ENCODE peak calls at places on chromosomes 3 and 15, in nine cellular contexts. One of them, this sample, is unnamed.

GRCh38 chr15:79049416-79049815 is 41.2 kb downstream of the RASGRF1 start:
- DNase-seq in CD4-positive, alpha-beta memory T cell: no peak
- DNase-seq in right lobe of liver: no peak
- DNase-seq in keratinocyte: no peak
- DNase-seq in effector memory CD4-positive, alpha-beta T cell: no peak
- DNase-seq in heart right ventricle: no peak
- DNase-seq in endodermal cell: no peak
- DNase-seq in H9: no peak
- DNase-seq in neural progenitor cell: no peak
- DNase-seq in this sample: no peak

GRCh38 chr3:53045107-53045783 is 628 bp downstream of the SFMBT1 start:
- DNase-seq in CD4-positive, alpha-beta memory T cell: peak; percentile 78
- DNase-seq in right lobe of liver: peak; percentile 81
- DNase-seq in keratinocyte: no peak
- DNase-seq in effector memory CD4-positive, alpha-beta T cell: peak; percentile 50
- DNase-seq in heart right ventricle: peak; percentile 73
- DNase-seq in endodermal cell: no peak
- DNase-seq in H9: no peak
- DNase-seq in neural progenitor cell: peak; percentile 87
- DNase-seq in this sample: no peak

GRCh38 chr3:14474363-14475081 is 65.6 kb downstream of the GRIP2 start:
- DNase-seq in CD4-positive, alpha-beta memory T cell: no peak
- DNase-seq in right lobe of liver: no peak
- DNase-seq in keratinocyte: no peak
- DNase-seq in effector memory CD4-positive, alpha-beta T cell: no peak
- DNase-seq in heart right ventricle: no peak
- DNase-seq in endodermal cell: no peak
- DNase-seq in H9: no peak
- DNase-seq in neural progenitor cell: no peak
- DNase-seq in this sample: no peak

GRCh38 chr15:32822739-32823138 is 104.9 kb downstream of the GREM1 start:
- DNase-seq in CD4-positive, alpha-beta memory T cell: no peak
- DNase-seq in right lobe of liver: no peak
- DNase-seq in keratinocyte: no peak
- DNase-seq in effector memory CD4-positive, alpha-beta T cell: no peak
- DNase-seq in heart right ventricle: no peak
- DNase-seq in endodermal cell: no peak
- DNase-seq in H9: no peak
- DNase-seq in neural progenitor cell: no peak
- DNase-seq in this sample: no peak

GRCh38 chr15:77487479-77487861 is 66.8 kb downstream of the HMG20A start:
- DNase-seq in CD4-positive, alpha-beta memory T cell: no peak
- DNase-seq in right lobe of liver: no peak
- DNase-seq in keratinocyte: no peak
- DNase-seq in effector memory CD4-positive, alpha-beta T cell: no peak
- DNase-seq in heart right ventricle: no peak
- DNase-seq in endodermal cell: no peak
- DNase-seq in H9: no peak
- DNase-seq in neural progenitor cell: no peak
- DNase-seq in this sample: no peak

GRCh38 chr15:52870015-52870414 is 79.9 kb upstream of the ONECUT1 start:
- DNase-seq in CD4-positive, alpha-beta memory T cell: no peak
- DNase-seq in right lobe of liver: no peak
- DNase-seq in keratinocyte: no peak
- DNase-seq in effector memory CD4-positive, alpha-beta T cell: no peak
- DNase-seq in heart right ventricle: no peak
- DNase-seq in endodermal cell: peak; percentile 7
- DNase-seq in H9: no peak
- DNase-seq in neural progenitor cell: no peak
- DNase-seq in this sample: no peak

GRCh38 chr3:143352850-143353550 is 233.4 kb downstream of the CHST2 start:
- DNase-seq in CD4-positive, alpha-beta memory T cell: no peak
- DNase-seq in right lobe of liver: no peak
- DNase-seq in keratinocyte: no peak
- DNase-seq in effector memory CD4-positive, alpha-beta T cell: no peak
- DNase-seq in heart right ventricle: no peak
- DNase-seq in endodermal cell: peak; percentile 77
- DNase-seq in H9: no peak
- DNase-seq in neural progenitor cell: peak; percentile 14
- DNase-seq in this sample: no peak

GRCh38 chr15:32998182-32998581 is 196.3 kb downstream of the FMN1 start:
- DNase-seq in CD4-positive, alpha-beta memory T cell: no peak
- DNase-seq in right lobe of liver: no peak
- DNase-seq in keratinocyte: no peak
- DNase-seq in effector memory CD4-positive, alpha-beta T cell: no peak
- DNase-seq in heart right ventricle: no peak
- DNase-seq in endodermal cell: no peak
- DNase-seq in H9: no peak
- DNase-seq in neural progenitor cell: no peak
- DNase-seq in this sample: no peak

GRCh38 chr3:72523409-72524172 is 324.7 kb downstream of the SHQ1 start:
- DNase-seq in CD4-positive, alpha-beta memory T cell: no peak
- DNase-seq in right lobe of liver: no peak
- DNase-seq in keratinocyte: no peak
- DNase-seq in effector memory CD4-positive, alpha-beta T cell: no peak
- DNase-seq in heart right ventricle: peak; percentile 14
- DNase-seq in endodermal cell: no peak
- DNase-seq in H9: no peak
- DNase-seq in neural progenitor cell: no peak
- DNase-seq in this sample: no peak

GRCh38 chr15:43106486-43106829 is 620 bp upstream of the UBR1 start:
- DNase-seq in CD4-positive, alpha-beta memory T cell: no peak
- DNase-seq in right lobe of liver: no peak
- DNase-seq in keratinocyte: no peak
- DNase-seq in effector memory CD4-positive, alpha-beta T cell: no peak
- DNase-seq in heart right ventricle: no peak
- DNase-seq in endodermal cell: no peak
- DNase-seq in H9: no peak
- DNase-seq in neural progenitor cell: no peak
- DNase-seq in this sample: no peak

GRCh38 chr15:43105778-43106485 is at the start of gene UBR1:
- DNase-seq in CD4-positive, alpha-beta memory T cell: peak; percentile 90
- DNase-seq in right lobe of liver: peak; percentile 91
- DNase-seq in keratinocyte: peak; percentile 59
- DNase-seq in effector memory CD4-positive, alpha-beta T cell: peak; percentile 80
- DNase-seq in heart right ventricle: peak; percentile 89
- DNase-seq in endodermal cell: peak; percentile 95
- DNase-seq in H9: peak; percentile 95
- DNase-seq in neural progenitor cell: peak; percentile 96
- DNase-seq in this sample: no peak

GRCh38 chr15:43103939-43104338 is 1.9 kb downstream of the UBR1 start:
- DNase-seq in CD4-positive, alpha-beta memory T cell: no peak
- DNase-seq in right lobe of liver: no peak
- DNase-seq in keratinocyte: no peak
- DNase-seq in effector memory CD4-positive, alpha-beta T cell: no peak
- DNase-seq in heart right ventricle: no peak
- DNase-seq in endodermal cell: no peak
- DNase-seq in H9: no peak
- DNase-seq in neural progenitor cell: no peak
- DNase-seq in this sample: no peak

GRCh38 chr15:43104426-43104825 is 1.4 kb downstream of the UBR1 start:
- DNase-seq in CD4-positive, alpha-beta memory T cell: no peak
- DNase-seq in right lobe of liver: no peak
- DNase-seq in keratinocyte: no peak
- DNase-seq in effector memory CD4-positive, alpha-beta T cell: no peak
- DNase-seq in heart right ventricle: no peak
- DNase-seq in endodermal cell: no peak
- DNase-seq in H9: no peak
- DNase-seq in neural progenitor cell: peak; percentile 6
- DNase-seq in this sample: no peak

DNA sequence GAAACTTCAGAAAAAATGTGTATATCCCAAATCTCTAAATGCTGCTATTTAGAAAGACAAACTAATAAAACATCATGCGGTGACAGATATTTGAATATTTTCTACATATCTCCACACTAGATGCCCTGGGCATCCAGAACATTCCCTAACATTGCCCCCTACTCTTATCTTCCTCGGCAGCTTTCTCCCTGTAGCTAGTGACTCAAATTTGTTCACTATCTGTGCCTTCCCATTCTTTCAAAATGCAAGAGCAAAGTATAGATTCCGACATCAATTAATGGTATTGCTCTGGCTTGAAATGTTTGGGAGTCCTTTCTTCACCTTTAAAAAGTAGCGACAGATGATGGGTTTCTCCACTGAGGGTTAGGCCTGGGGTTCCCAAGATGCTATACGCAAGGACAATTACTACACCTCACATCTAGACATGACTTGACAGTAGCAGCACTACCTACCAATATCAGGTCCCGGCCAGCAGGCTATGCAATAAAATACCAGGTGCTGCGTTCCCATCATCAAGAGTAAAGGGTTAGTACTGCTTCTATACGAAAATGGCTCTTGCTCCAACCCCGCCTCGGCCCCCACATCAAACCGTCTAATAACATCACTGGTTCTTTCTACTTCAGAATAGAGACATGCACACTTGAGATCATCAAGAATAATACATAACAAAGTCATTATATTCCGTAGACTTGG is 615 bp downstream of the UBR1 start:
- DNase-seq in CD4-positive, alpha-beta memory T cell: no peak
- DNase-seq in right lobe of liver: peak; percentile 48
- DNase-seq in keratinocyte: no peak
- DNase-seq in effector memory CD4-positive, alpha-beta T cell: no peak
- DNase-seq in heart right ventricle: no peak
- DNase-seq in endodermal cell: no peak
- DNase-seq in H9: no peak
- DNase-seq in neural progenitor cell: peak; percentile 8
- DNase-seq in this sample: no peak
- H3K27ac ChIP-seq in CD4-positive, alpha-beta memory T cell: peak overlapping the region; percentile 93
- H3K27ac ChIP-seq in right lobe of liver: peak overlapping the region; percentile 78
- H3K27ac ChIP-seq in keratinocyte: peak overlapping the region; percentile 65
- H3K27ac ChIP-seq in effector memory CD4-positive, alpha-beta T cell: peak overlapping the region; percentile 88
- H3K27ac ChIP-seq in heart right ventricle: peak overlapping the region; percentile 94
- H3K27ac ChIP-seq in endodermal cell: no peak overlapping the region
- H3K27ac ChIP-seq in H9: no peak overlapping the region
- H3K27ac ChIP-seq in neural progenitor cell: no peak overlapping the region
- H3K27ac ChIP-seq in this sample: peak overlapping the region; percentile 79

GRCh38 chr3:149245738-149246451 is 24.3 kb upstream of the CP start:
- DNase-seq in CD4-positive, alpha-beta memory T cell: no peak
- DNase-seq in right lobe of liver: no peak
- DNase-seq in keratinocyte: no peak
- DNase-seq in effector memory CD4-positive, alpha-beta T cell: no peak
- DNase-seq in heart right ventricle: no peak
- DNase-seq in endodermal cell: no peak
- DNase-seq in H9: no peak
- DNase-seq in neural progenitor cell: no peak
- DNase-seq in this sample: peak; percentile 73
- H3K27ac ChIP-seq in CD4-positive, alpha-beta memory T cell: no peak overlapping the region
- H3K27ac ChIP-seq in right lobe of liver: peak overlapping the region; percentile 75
- H3K27ac ChIP-seq in keratinocyte: no peak overlapping the region
- H3K27ac ChIP-seq in effector memory CD4-positive, alpha-beta T cell: no peak overlapping the region
- H3K27ac ChIP-seq in heart right ventricle: peak overlapping the region; percentile 46
- H3K27ac ChIP-seq in endodermal cell: no peak overlapping the region
- H3K27ac ChIP-seq in H9: no peak overlapping the region
- H3K27ac ChIP-seq in neural progenitor cell: no peak overlapping the region
- H3K27ac ChIP-seq in this sample: peak overlapping the region; percentile 51

GRCh38 chr3:128374746-128375445 is 91.8 kb downstream of the DNAJB8 start:
- DNase-seq in CD4-positive, alpha-beta memory T cell: no peak
- DNase-seq in right lobe of liver: no peak
- DNase-seq in keratinocyte: no peak
- DNase-seq in effector memory CD4-positive, alpha-beta T cell: no peak
- DNase-seq in heart right ventricle: no peak
- DNase-seq in endodermal cell: no peak
- DNase-seq in H9: no peak
- DNase-seq in neural progenitor cell: no peak
- DNase-seq in this sample: no peak

GRCh38 chr3:128369106-128369708 is 97.5 kb downstream of the DNAJB8 start:
- DNase-seq in CD4-positive, alpha-beta memory T cell: no peak
- DNase-seq in right lobe of liver: no peak
- DNase-seq in keratinocyte: no peak
- DNase-seq in effector memory CD4-positive, alpha-beta T cell: no peak
- DNase-seq in heart right ventricle: no peak
- DNase-seq in endodermal cell: no peak
- DNase-seq in H9: no peak
- DNase-seq in neural progenitor cell: no peak
- DNase-seq in this sample: no peak

GRCh38 chr3:128372707-128373533 is 93.8 kb downstream of the DNAJB8 start:
- DNase-seq in CD4-positive, alpha-beta memory T cell: no peak
- DNase-seq in right lobe of liver: no peak
- DNase-seq in keratinocyte: no peak
- DNase-seq in effector memory CD4-positive, alpha-beta T cell: no peak
- DNase-seq in heart right ventricle: no peak
- DNase-seq in endodermal cell: peak; percentile 64
- DNase-seq in H9: no peak
- DNase-seq in neural progenitor cell: no peak
- DNase-seq in this sample: no peak

GRCh38 chr3:128369881-128370642 is 96.6 kb downstream of the DNAJB8 start:
- DNase-seq in CD4-positive, alpha-beta memory T cell: no peak
- DNase-seq in right lobe of liver: no peak
- DNase-seq in keratinocyte: no peak
- DNase-seq in effector memory CD4-positive, alpha-beta T cell: no peak
- DNase-seq in heart right ventricle: no peak
- DNase-seq in endodermal cell: no peak
- DNase-seq in H9: no peak
- DNase-seq in neural progenitor cell: no peak
- DNase-seq in this sample: no peak

DNA sequence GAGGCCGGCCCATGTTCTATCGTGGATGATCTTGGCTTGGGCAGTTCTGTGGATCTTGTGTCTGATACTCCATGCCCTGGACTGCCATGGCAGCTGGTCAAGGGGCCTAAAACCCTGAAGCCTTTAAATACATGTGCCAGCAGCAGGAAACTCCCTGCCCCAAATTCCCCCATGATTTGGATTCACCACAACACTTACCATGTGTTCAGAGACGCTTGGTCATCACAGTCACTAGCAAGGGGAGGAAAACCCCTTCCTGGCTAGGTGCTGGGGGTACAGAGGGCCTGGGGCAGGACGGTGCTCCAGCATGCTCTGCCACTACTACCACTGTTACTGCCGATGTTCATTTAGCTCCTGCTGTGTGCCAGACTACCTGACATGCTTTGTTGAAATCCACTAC is 94.4 kb downstream of the DNAJB8 start:
- DNase-seq in CD4-positive, alpha-beta memory T cell: no peak
- DNase-seq in right lobe of liver: no peak
- DNase-seq in keratinocyte: no peak
- DNase-seq in effector memory CD4-positive, alpha-beta T cell: no peak
- DNase-seq in heart right ventricle: no peak
- DNase-seq in endodermal cell: no peak
- DNase-seq in H9: no peak
- DNase-seq in neural progenitor cell: no peak
- DNase-seq in this sample: no peak
- H3K27ac ChIP-seq in CD4-positive, alpha-beta memory T cell: no peak overlapping the region
- H3K27ac ChIP-seq in right lobe of liver: no peak overlapping the region
- H3K27ac ChIP-seq in keratinocyte: no peak overlapping the region
- H3K27ac ChIP-seq in effector memory CD4-positive, alpha-beta T cell: no peak overlapping the region
- H3K27ac ChIP-seq in heart right ventricle: no peak overlapping the region
- H3K27ac ChIP-seq in endodermal cell: no peak overlapping the region
- H3K27ac ChIP-seq in H9: no peak overlapping the region
- H3K27ac ChIP-seq in neural progenitor cell: no peak overlapping the region
- H3K27ac ChIP-seq in this sample: no peak overlapping the region

GRCh38 chr3:40877651-40878463 is 321.4 kb upstream of the CTNNB1 start:
- DNase-seq in CD4-positive, alpha-beta memory T cell: no peak
- DNase-seq in right lobe of liver: peak; percentile 77
- DNase-seq in keratinocyte: no peak
- DNase-seq in effector memory CD4-positive, alpha-beta T cell: no peak
- DNase-seq in heart right ventricle: peak; percentile 69
- DNase-seq in endodermal cell: no peak
- DNase-seq in H9: no peak
- DNase-seq in neural progenitor cell: peak; percentile 16
- DNase-seq in this sample: no peak
- H3K27ac ChIP-seq in CD4-positive, alpha-beta memory T cell: no peak overlapping the region
- H3K27ac ChIP-seq in right lobe of liver: no peak overlapping the region
- H3K27ac ChIP-seq in keratinocyte: no peak overlapping the region
- H3K27ac ChIP-seq in effector memory CD4-positive, alpha-beta T cell: no peak overlapping the region
- H3K27ac ChIP-seq in heart right ventricle: peak overlapping the region; percentile 71
- H3K27ac ChIP-seq in endodermal cell: no peak overlapping the region
- H3K27ac ChIP-seq in H9: no peak overlapping the region
- H3K27ac ChIP-seq in neural progenitor cell: no peak overlapping the region
- H3K27ac ChIP-seq in this sample: no peak overlapping the region

This sample was measured in epithelial cell of prostate.